ENCODE peak calls at places on chromosomes 3 and 15, in five cellular contexts. M is neural crest cell; S is occipital lobe; X is naive thymus-derived CD8-positive, alpha-beta T cell; F is mucosa of gallbladder. G is an unnamed sample.

GRCh38 chr3:101381809-101382208 is 61.4 kb upstream of the IMPG2 start:
- DNase-seq in M (no peak), S (no peak), X (no peak), F (no peak), G (peak)

GRCh38 chr3:164360738-164361376 is 717.4 kb downstream of the SI start:
- DNase-seq in M (no peak), S (no peak), X (no peak), F (no peak), G (no peak)

GRCh38 chr15:82159922-82160321 is 102.6 kb downstream of the EFL1 start:
- DNase-seq in M (no peak), S (no peak), X (no peak), F (no peak), G (peak)

GRCh38 chr15:31032959-31033358 is 41.5 kb upstream of the MTMR10 start:
- DNase-seq in M (no peak), S (no peak), X (no peak), F (no peak), G (peak)

GRCh38 chr3:104788807-104789206 is 577.9 kb upstream of the ALCAM start:
- DNase-seq in M (no peak), S (no peak), X (no peak), F (no peak), G (no peak)

GRCh38 chr3:190498293-190498692 is 15.6 kb upstream of the IL1RAP start:
- DNase-seq in M (no peak), S (no peak), X (no peak), F (no peak), G (no peak)

GRCh38 chr3:65758871-65759598 is 279.7 kb downstream of the MAGI1 start:
- DNase-seq in M (no peak), S (no peak), X (no peak), F (no peak), G (no peak)

GRCh38 chr15:94177112-94177511 is 54.2 kb upstream of the MCTP2 start:
- DNase-seq in M (no peak), S (no peak), X (no peak), F (no peak), G (no peak)

GRCh38 chr3:33482126-33482525 is 41.9 kb upstream of the UBP1 start:
- DNase-seq in M (no peak), S (no peak), X (no peak), F (no peak), G (peak)

GRCh38 chr3:124373524-124373923 is 356.7 kb upstream of the UMPS start:
- DNase-seq in M (no peak), S (no peak), X (no peak), F (no peak), G (no peak)

GRCh38 chr3:144295619-144296018 is 324.0 kb downstream of the DIPK2A start:
- DNase-seq in M (no peak), S (no peak), X (no peak), F (no peak), G (no peak)

GRCh38 chr3:141796436-141797166 is 33.4 kb downstream of the GRK7 start:
- DNase-seq in M (no peak), S (no peak), X (peak), F (peak), G (no peak)

GRCh38 chr15:34647569-34648334 is 64.3 kb upstream of the GOLGA8B start:
- DNase-seq in M (no peak), S (no peak), X (no peak), F (no peak), G (no peak)

GRCh38 chr3:27357665-27358258 is 11.4 kb downstream of the NEK10 start:
- DNase-seq in M (peak), S (no peak), X (peak), F (peak), G (peak)

GRCh38 chr15:36008719-36009118 is 462.8 kb upstream of the DPH6 start:
- DNase-seq in M (no peak), S (no peak), X (no peak), F (no peak), G (no peak)

GRCh38 chr15:57134877-57135276 is 216.4 kb downstream of the TCF12 start:
- DNase-seq in M (no peak), S (no peak), X (no peak), F (no peak), G (no peak)

GRCh38 chr3:128307029-128307633 is 153.8 kb downstream of the EEFSEC start:
- DNase-seq in M (no peak), S (no peak), X (no peak), F (peak), G (no peak)

GRCh38 chr3:64355473-64355872 is 130.2 kb upstream of the PRICKLE2 start:
- DNase-seq in M (no peak), S (no peak), X (no peak), F (no peak), G (no peak)

GRCh38 chr3:160481856-160482255 is 32.3 kb upstream of the TRIM59 start:
- DNase-seq in M (no peak), S (no peak), X (no peak), F (no peak), G (no peak)

GRCh38 chr3:9078561-9079240 is 115.4 kb upstream of the RAD18 start:
- DNase-seq in M (no peak), S (no peak), X (no peak), F (no peak), G (no peak)

GRCh38 chr15:69578792-69579587 is 126.4 kb downstream of the RPLP1 start:
- DNase-seq in M (no peak), S (no peak), X (no peak), F (peak), G (no peak)